ENCODE peak calls at places on chromosomes 16 and 17, in eight cellular contexts. C, X, M, D, N, B, V and U are unnamed samples.
A peak's percentile ranks its signal among the peaks of the same experiment; 100 is the strongest.

GRCh38 chr17:56305017-56305416 is 151.7 kb downstream of the ANKFN1 start:
- DNase-seq in X (no peak), N (no peak), V (no peak), M (no peak), B (peak; percentile 49), C (no peak), D (no peak), U (no peak)

GRCh38 chr17:76444518-76445311 is 8.2 kb downstream of the UBE2O start:
- DNase-seq in X (no peak), D (no peak), C (no peak), B (no peak), V (no peak), M (no peak), N (no peak), U (no peak)

GRCh38 chr16:84999200-84999599 is 12.1 kb downstream of the ZDHHC7 start:
- DNase-seq in M (no peak), C (no peak), D (no peak), N (no peak), B (no peak), X (no peak), V (no peak), U (no peak)

GRCh38 chr16:87172632-87173031 is 144.6 kb downstream of the C16orf95 start:
- DNase-seq in D (no peak), M (no peak), X (no peak), V (no peak), C (no peak), B (no peak), N (no peak), U (no peak)

GRCh38 chr17:58308985-58309917 is 19.3 kb downstream of the TSPOAP1 start:
- DNase-seq in C (no peak), M (no peak), B (peak; percentile 48), D (peak; percentile 8), V (no peak), N (no peak), X (peak; percentile 23), U (no peak)

GRCh38 chr17:42310281-42311156 is 22.2 kb downstream of the STAT5A start:
- DNase-seq in B (no peak), D (no peak), M (no peak), X (no peak), V (no peak), C (no peak), N (no peak), U (no peak)

GRCh38 chr17:79591695-79592094 is 19.2 kb downstream of the RBFOX3 start:
- DNase-seq in M (no peak), X (no peak), D (no peak), B (no peak), V (no peak), C (no peak), N (no peak), U (no peak)

GRCh38 chr16:86495756-86496261 is 14.5 kb upstream of the FOXF1 start:
- DNase-seq in D (no peak), M (no peak), N (no peak), B (no peak), C (no peak), V (no peak), X (no peak), U (no peak)

GRCh38 chr17:74763565-74764387 is 12.4 kb downstream of the NAT9 start:
- DNase-seq in C (no peak), D (peak; percentile 73), M (no peak), B (no peak), V (no peak), N (no peak), X (no peak), U (no peak)

GRCh38 chr16:2490190-2491105 is 15.5 kb downstream of the TBC1D24 start:
- DNase-seq in C (peak; percentile 17), B (no peak), N (no peak), M (peak; percentile 81), D (no peak), V (no peak), X (no peak), U (no peak)

GRCh38 chr17:15154618-15155017 is 110.5 kb downstream of the PMP22 start:
- DNase-seq in B (no peak), C (no peak), X (no peak), V (no peak), M (no peak), N (no peak), D (no peak), U (no peak)

GRCh38 chr17:8408371-8408770 is 10.7 kb upstream of the RNF222 start:
- DNase-seq in X (no peak), N (no peak), M (no peak), V (no peak), B (no peak), D (peak; percentile 62), C (no peak), U (no peak)

GRCh38 chr17:27807567-27808470 is 7.5 kb upstream of the NOS2 start:
- DNase-seq in X (no peak), V (no peak), N (no peak), D (peak; percentile 36), C (no peak), M (peak; percentile 75), B (no peak), U (peak; percentile 66)

GRCh38 chr17:76191891-76192290 is 48.4 kb downstream of the RNF157 start:
- DNase-seq in N (no peak), B (no peak), M (no peak), C (no peak), D (no peak), V (no peak), X (no peak), U (no peak)

GRCh38 chr17:74519951-74520553 is 11.2 kb downstream of the CD300LB start:
- DNase-seq in D (peak; percentile 36), N (no peak), V (no peak), M (no peak), C (no peak), X (no peak), B (peak; percentile 77), U (no peak)

GRCh38 chr16:47979783-47980182 is 176.0 kb downstream of the ABCC12 start:
- DNase-seq in V (no peak), X (no peak), C (no peak), D (no peak), B (no peak), N (no peak), M (no peak), U (no peak)

GRCh38 chr17:51618485-51618884 is 358.1 kb downstream of the UTP18 start:
- DNase-seq in X (no peak), M (no peak), B (no peak), N (no peak), D (no peak), V (no peak), C (no peak), U (no peak)

GRCh38 chr17:17783121-17783824 is 53.5 kb downstream of the SREBF1 start:
- DNase-seq in C (peak; percentile 66), D (peak; percentile 44), V (no peak), N (peak; percentile 86), B (no peak), X (peak; percentile 64), M (peak; percentile 67), U (peak; percentile 30)

GRCh38 chr17:74758846-74759163 is 10.4 kb downstream of the NHERF1 start:
- DNase-seq in C (no peak), M (no peak), X (no peak), B (peak; percentile 68), V (no peak), N (no peak), D (peak; percentile 58), U (no peak)

GRCh38 chr16:52095466-52095865 is 451.5 kb downstream of the TOX3 start:
- DNase-seq in D (no peak), N (no peak), V (no peak), M (peak; percentile 54), C (no peak), B (no peak), X (no peak), U (no peak)

GRCh38 chr16:337975-338575 is 14.4 kb downstream of the AXIN1 start:
- DNase-seq in M (no peak), V (no peak), N (no peak), B (peak; percentile 40), X (no peak), D (no peak), C (no peak), U (no peak)

GRCh38 chr16:70630960-70631745 is 15.2 kb upstream of the IL34 start:
- DNase-seq in N (no peak), M (no peak), D (no peak), B (no peak), C (no peak), V (no peak), X (no peak), U (no peak)

GRCh38 chr17:66309793-66310192 is 7.4 kb downstream of the PRKCA start:
- DNase-seq in N (no peak), X (no peak), M (no peak), D (no peak), C (no peak), B (no peak), V (no peak), U (no peak)

GRCh38 chr17:9893606-9894005 is 11.5 kb downstream of the RCVRN start:
- DNase-seq in V (no peak), D (no peak), C (no peak), B (no peak), M (no peak), X (no peak), N (no peak), U (no peak)

GRCh38 chr17:15308758-15309157 is 32.6 kb downstream of the TEKT3 start:
- DNase-seq in X (no peak), V (no peak), B (no peak), N (peak; percentile 15), C (no peak), M (no peak), D (no peak), U (no peak)

GRCh38 chr17:47839899-47840741 is 953 bp downstream of the SCRN2 start:
- DNase-seq in N (no peak), D (no peak), B (no peak), V (no peak), C (no peak), X (no peak), M (peak; percentile 9), U (no peak)

GRCh38 chr17:28724500-28725165 is 1.4 kb downstream of the TLCD1 start:
- DNase-seq in N (no peak), C (no peak), V (no peak), B (no peak), D (no peak), M (no peak), X (no peak), U (no peak)

GRCh38 chr17:32689348-32689747 is 187.6 kb downstream of the MYO1D start:
- DNase-seq in N (no peak), D (no peak), B (no peak), V (no peak), X (no peak), C (no peak), M (no peak), U (no peak)

GRCh38 chr16:65281636-65282035 is 159.8 kb upstream of the CDH11 start:
- DNase-seq in D (no peak), V (no peak), C (no peak), X (no peak), M (no peak), N (no peak), B (no peak), U (no peak)

GRCh38 chr16:21659124-21659523 is 4.6 kb upstream of the OTOA start:
- DNase-seq in N (no peak), X (no peak), M (no peak), C (no peak), D (no peak), B (no peak), V (no peak), U (no peak)

GRCh38 chr16:72013888-72014538 is 5.5 kb downstream of the DHODH start:
- DNase-seq in D (no peak), V (no peak), X (no peak), M (no peak), C (no peak), N (no peak), B (no peak), U (no peak)

GRCh38 chr16:23145186-23145585 is 4.1 kb downstream of the USP31 start:
- DNase-seq in N (no peak), C (no peak), B (no peak), X (no peak), V (no peak), M (no peak), D (no peak), U (no peak)

GRCh38 chr16:66007717-66008116 is 358.8 kb upstream of the CDH5 start:
- DNase-seq in V (no peak), M (no peak), B (no peak), X (no peak), D (no peak), N (no peak), C (no peak), U (no peak)